ENCODE peak calls at places on chromosome 4, in nine cellular contexts. J is mesenchymal stem cell, E is GM23248, N is mammary epithelial cell, Q is osteoblast, A is K562, O is PC-9, R is fibroblast of lung, U is OCI-LY7. I is an unnamed sample. For H3K4me1, the result is how much of the 10 kb centered on the place peaks cover.

GRCh38 chr4:125432078-125432477 is 117.3 kb downstream of the FAT4 start:
- DNase-seq in J (peak), R (peak), E (peak), N (no peak), Q (no peak), A (peak), U (no peak), O (peak), I (peak)

GRCh38 chr4:151957163-151957562 is 196.4 kb upstream of the GATB start:
- DNase-seq in U (no peak), N (no peak), J (peak), E (no peak), O (no peak), Q (peak), R (no peak), A (no peak), I (peak)

GRCh38 chr4:86291180-86291579 is 68.7 kb downstream of the MAPK10 start:
- DNase-seq in Q (peak), O (no peak), N (no peak), U (no peak), A (no peak), R (no peak), E (no peak), J (no peak), I (no peak)

GRCh38 chr4:113540859-113541258 is 220.7 kb downstream of the CAMK2D start:
- DNase-seq in O (no peak), E (peak), A (no peak), J (peak), Q (no peak), U (no peak), R (peak), N (peak), I (no peak)

GRCh38 chr4:89024051-89024675 is 32.8 kb downstream of the FAM13A start:
- DNase-seq in J (peak), E (peak), Q (peak), N (peak), U (peak), O (peak), R (peak), A (peak), I (no peak)

GRCh38 chr4:162163892-162164759 is at the start of gene FSTL5:
- DNase-seq in R (peak), U (no peak), O (peak), E (peak), Q (no peak), A (peak), J (peak), N (peak), I (peak)

GRCh38 chr4:123450393-123450792 is 53.8 kb downstream of the SPRY1 start:
- DNase-seq in N (no peak), R (no peak), A (no peak), E (no peak), Q (no peak), U (no peak), O (no peak), J (no peak), I (no peak)

GRCh38 chr4:140053185-140053584 is 100.8 kb downstream of the MAML3 start:
- DNase-seq in N (no peak), R (no peak), J (no peak), U (no peak), E (no peak), A (no peak), O (no peak), Q (no peak), I (no peak)

GRCh38 chr4:144575181-144575580 is 70.8 kb upstream of the HHIP start:
- DNase-seq in J (no peak), E (peak), U (no peak), R (no peak), N (no peak), A (no peak), Q (peak), O (no peak), I (no peak)

GRCh38 chr4:4780634-4781287 is 78.7 kb upstream of the MSX1 start:
- DNase-seq in J (peak), U (no peak), R (peak), N (peak), E (peak), A (no peak), O (peak), Q (peak), I (no peak)

GRCh38 chr4:189974056-189974455 is 33.4 kb downstream of the FRG1 start:
- DNase-seq in R (peak), Q (no peak), N (no peak), J (no peak), A (peak), O (no peak), E (peak), U (peak), I (no peak)

GRCh38 chr4:156824451-156825060 is 147.0 kb downstream of the PDGFC start:
- DNase-seq in N (peak), Q (no peak), A (no peak), R (no peak), J (no peak), O (no peak), U (no peak), E (no peak), I (no peak)

GRCh38 chr4:40719008-40719623 is 30.6 kb upstream of the NSUN7 start:
- DNase-seq in U (peak), J (peak), A (peak), Q (peak), N (peak), E (peak), O (peak), R (peak), I (no peak)

GRCh38 chr4:89212666-89213381 is 94.8 kb downstream of the GPRIN3 start:
- DNase-seq in R (no peak), Q (no peak), J (no peak), E (peak), U (no peak), A (no peak), O (no peak), N (peak), I (no peak)

GRCh38 chr4:88610771-88611170 is 18.5 kb downstream of the HERC3 start:
- DNase-seq in O (no peak), A (no peak), U (no peak), R (peak), N (no peak), J (peak), Q (no peak), E (peak), I (no peak)

GRCh38 chr4:31896349-31896748 is 1176.2 kb downstream of the PCDH7 start:
- DNase-seq in U (no peak), A (no peak), Q (peak), N (no peak), E (no peak), O (no peak), R (no peak), J (no peak), I (no peak)

GRCh38 chr4:150140774-150141400 is 62.6 kb downstream of the DCLK2 start:
- DNase-seq in R (peak), O (peak), J (peak), A (no peak), N (peak), U (no peak), Q (no peak), E (peak), I (no peak)

GRCh38 chr4:1833307-1834046 is 22.5 kb downstream of the LETM1 start:
- DNase-seq in A (no peak), Q (no peak), R (no peak), N (no peak), O (no peak), J (no peak), E (no peak), U (peak), I (no peak)

GRCh38 chr4:129926936-129927335 is 831.0 kb downstream of the C4orf33 start:
- DNase-seq in J (no peak), N (no peak), A (no peak), Q (no peak), O (no peak), R (no peak), E (no peak), U (peak), I (no peak)

GRCh38 chr4:138252551-138252950 is 10.4 kb upstream of the SLC7A11 start:
- DNase-seq in A (no peak), J (no peak), U (no peak), E (no peak), O (no peak), R (no peak), N (no peak), Q (no peak), I (no peak)

GRCh38 chr4:153541426-153542096 is 75.4 kb downstream of the TMEM131L start:
- DNase-seq in Q (peak), E (peak), A (no peak), R (peak), J (peak), U (no peak), N (peak), O (no peak), I (no peak)

GRCh38 chr4:150078041-150078995 is at the start of gene DCLK2:
- DNase-seq in R (peak), U (no peak), A (peak), E (peak), J (peak), O (no peak), N (peak), Q (peak), I (peak)

DNA sequence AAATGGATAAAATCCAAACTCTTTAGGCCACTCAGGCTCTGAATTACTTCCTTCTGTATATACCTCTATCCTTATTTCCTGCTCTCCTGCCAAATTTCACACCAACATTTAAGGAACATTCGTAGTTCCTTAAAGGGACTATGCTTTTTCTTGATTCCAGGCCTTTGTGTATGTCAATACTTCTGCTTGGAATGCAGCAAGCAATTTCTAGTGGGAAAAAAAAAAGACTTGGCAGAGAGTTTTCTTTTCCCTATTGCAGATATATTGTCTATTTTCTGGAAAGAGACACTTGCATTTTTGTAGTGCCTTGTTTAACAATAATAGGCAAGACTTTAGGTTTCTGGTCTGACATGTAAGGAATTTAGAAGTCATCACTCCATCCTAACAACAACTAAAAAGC is 1.9 kb upstream of the ADH5 start:
- DNase-seq in A (no peak), E (peak), U (no peak), J (peak), N (no peak), R (peak), O (no peak), Q (no peak), I (no peak)
- H2AFZ ChIP-seq in A (peak), E (peak), U (no peak), J (no peak), N (no peak), R (no peak), O (no peak), Q (no peak), I (no peak)

GRCh38 chr4:74588350-74588749 is 143.4 kb downstream of the AREG start:
- DNase-seq in R (no peak), N (no peak), O (no peak), U (no peak), J (no peak), E (no peak), Q (no peak), A (no peak), I (no peak)

DNA sequence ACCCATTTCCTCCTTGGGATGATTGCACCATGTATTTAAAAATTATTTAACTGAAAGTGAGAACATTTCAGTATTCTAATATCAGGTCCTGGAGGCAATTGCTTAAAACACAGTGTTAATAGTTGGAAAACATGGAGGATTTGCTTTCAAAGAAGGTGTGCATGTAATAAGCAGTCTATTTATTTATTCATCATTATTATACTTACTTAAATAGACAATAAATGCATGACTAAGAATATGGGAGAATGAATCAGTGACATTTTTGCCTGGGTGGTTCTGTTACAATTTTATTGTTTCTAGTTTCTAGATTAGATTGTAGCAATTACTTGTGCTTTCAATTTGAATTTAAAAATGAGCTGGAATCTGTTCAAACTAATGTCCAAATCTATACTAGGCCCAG is 145.5 kb downstream of the AREG start:
- DNase-seq in A (no peak), U (no peak), E (peak), N (no peak), O (no peak), Q (no peak), R (no peak), J (no peak), I (no peak)
- H3K4me1 ChIP-seq in A (under half), U (under half), E (under half), N (under half), O (under half), Q (under half), R (under half), J (under half), I (under half)

GRCh38 chr4:87410157-87410556 is 12.2 kb upstream of the NUDT9 start:
- DNase-seq in U (no peak), N (no peak), Q (no peak), E (no peak), J (peak), O (no peak), R (peak), A (no peak), I (no peak)

GRCh38 chr4:87409420-87409939 is 12.9 kb upstream of the NUDT9 start:
- DNase-seq in A (no peak), E (no peak), R (no peak), Q (no peak), O (no peak), U (no peak), J (no peak), N (no peak), I (no peak)

GRCh38 chr4:87406462-87406861 is 15.5 kb upstream of the HSD17B11 start:
- DNase-seq in A (no peak), R (no peak), J (no peak), O (no peak), U (peak), E (no peak), N (no peak), Q (no peak), I (no peak)

GRCh38 chr4:87410669-87411068 is 11.7 kb upstream of the NUDT9 start:
- DNase-seq in J (peak), N (no peak), A (no peak), U (no peak), E (peak), R (no peak), Q (no peak), O (no peak), I (no peak)

GRCh38 chr4:87405421-87405820 is 14.4 kb upstream of the HSD17B11 start:
- DNase-seq in J (no peak), Q (no peak), U (no peak), O (no peak), E (no peak), A (no peak), R (no peak), N (no peak), I (no peak)
- H2AFZ ChIP-seq in J (no peak), Q (no peak), U (no peak), O (no peak), E (no peak), A (no peak), R (no peak), N (no peak), I (no peak)

DNA sequence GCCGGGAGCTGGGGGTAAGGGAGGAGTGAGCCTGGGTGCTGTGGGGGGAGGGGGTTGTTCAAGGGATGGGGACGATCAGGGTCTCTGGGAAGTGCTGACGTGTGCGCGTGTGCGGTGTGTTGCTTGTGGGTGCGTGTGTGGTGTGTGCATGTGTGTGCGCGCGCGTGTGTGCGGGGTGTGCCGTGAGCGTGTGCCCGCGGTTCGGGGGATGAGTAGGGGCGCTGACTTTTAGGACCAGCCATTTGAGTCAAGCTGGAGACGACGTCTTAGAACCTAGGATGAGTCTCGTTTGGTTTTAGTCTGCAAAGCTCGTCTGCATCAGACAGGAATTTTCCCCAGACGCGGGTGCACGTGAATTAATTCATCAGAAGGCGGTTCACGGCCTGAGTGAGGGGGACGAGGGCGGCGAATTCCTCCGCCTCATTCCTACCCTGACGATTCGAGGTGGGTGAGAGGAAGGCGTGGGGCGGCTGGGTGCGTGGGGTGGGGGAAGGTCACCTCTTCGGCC is 950 bp upstream of the TMEM271 start:
- DNase-seq in Q (peak), N (no peak), O (no peak), R (no peak), E (peak), A (no peak), J (peak), U (no peak), I (no peak)
- H3K4me1 ChIP-seq in Q (under half), N (under half), O (under half), R (under half), E (under half), A (under half), J (under half), U (under half), I (under half)